ENCODE peak calls at places on chromosomes 3 and 15, in six cellular contexts. B is AG10803; J is choroid plexus epithelial cell; U is activated CD8-positive, alpha-beta memory T cell treated with anti-CD3 and anti-CD28 coated beads for 24 hours; Z is Peyer's patch; T is stimulated activated CD8-positive, alpha-beta memory T cell treated with anti-CD3 and anti-CD28 coated beads, Interleukin-15, amount 100 ng/mL, for 4 hours. H is an unnamed sample.

GRCh38 chr3:108538083-108538482 is 27.7 kb upstream of the MYH15 start:
- DNase-seq in B (no peak), J (no peak), U (no peak), Z (no peak), T (no peak), H (no peak)

GRCh38 chr15:80804970-80805495 is 25.9 kb downstream of the CEMIP start:
- DNase-seq in B (no peak), J (no peak), U (no peak), Z (no peak), T (peak), H (no peak)

GRCh38 chr3:139659511-139659910 is 18.3 kb downstream of the NMNAT3 start:
- DNase-seq in B (no peak), J (no peak), U (no peak), Z (no peak), T (no peak), H (no peak)

GRCh38 chr3:49461443-49462171 is 8.5 kb upstream of the DAG1 start:
- DNase-seq in B (no peak), J (peak), U (no peak), Z (no peak), T (no peak), H (no peak)

GRCh38 chr3:12663311-12663935 is 494 bp downstream of the RAF1 start:
- DNase-seq in B (peak), J (no peak), U (peak), Z (no peak), T (no peak), H (no peak)

GRCh38 chr3:4741404-4742307 is 237.6 kb upstream of the BHLHE40 start:
- DNase-seq in B (peak), J (peak), U (no peak), Z (no peak), T (no peak), H (peak)

GRCh38 chr3:140711719-140712086 is 33.8 kb downstream of the TRIM42 start:
- DNase-seq in B (no peak), J (no peak), U (no peak), Z (no peak), T (no peak), H (no peak)

GRCh38 chr15:25875551-25875950 is 12.4 kb upstream of the ATP10A start:
- DNase-seq in B (peak), J (no peak), U (no peak), Z (no peak), T (no peak), H (no peak)

GRCh38 chr3:8484409-8485140 is 17.0 kb upstream of the LMCD1 start:
- DNase-seq in B (no peak), J (no peak), U (no peak), Z (no peak), T (no peak), H (no peak)

GRCh38 chr3:64150527-64151238 is 74.6 kb downstream of the PRICKLE2 start:
- DNase-seq in B (peak), J (peak), U (no peak), Z (peak), T (no peak), H (peak)

GRCh38 chr3:61684386-61684785 is 123.0 kb downstream of the PTPRG start:
- DNase-seq in B (peak), J (no peak), U (no peak), Z (no peak), T (no peak), H (peak)

GRCh38 chr15:78619022-78619950 is 1.5 kb downstream of the CHRNA3 start:
- DNase-seq in B (no peak), J (no peak), U (peak), Z (no peak), T (no peak), H (no peak)

GRCh38 chr3:7249493-7250076 is 388.7 kb downstream of the GRM7 start:
- DNase-seq in B (no peak), J (peak), U (no peak), Z (no peak), T (no peak), H (no peak)

GRCh38 chr15:100082761-100083402 is 258.9 kb downstream of the ADAMTS17 start:
- DNase-seq in B (no peak), J (no peak), U (no peak), Z (no peak), T (no peak), H (no peak)

H was measured in retinal pigment epithelial cell.